ENCODE peak calls at places on chromosomes 4 and X, in nine cellular contexts. One of them, this sample, is unnamed.

GRCh38 chrX:6599230-6599629 is 64.3 kb upstream of the VCX3A start:
- DNase-seq in bronchial epithelial cell: no peak
- DNase-seq in AG09309: no peak
- DNase-seq in ovary: no peak
- DNase-seq in A549: no peak
- DNase-seq in fibroblast of mammary gland: no peak
- DNase-seq in left lung: no peak
- DNase-seq in endodermal cell: no peak
- DNase-seq in uterus: no peak
- DNase-seq in this sample: no peak

GRCh38 chr4:100428051-100428450 is 89.8 kb downstream of the EMCN start:
- DNase-seq in ovary: no peak
- DNase-seq in fibroblast of mammary gland: peak
- DNase-seq in A549: peak
- DNase-seq in left lung: no peak
- DNase-seq in AG09309: peak
- DNase-seq in uterus: no peak
- DNase-seq in bronchial epithelial cell: peak
- DNase-seq in endodermal cell: no peak
- DNase-seq in this sample: peak

GRCh38 chr4:127211377-127212268 is 421.1 kb upstream of the INTU start:
- DNase-seq in endodermal cell: no peak
- DNase-seq in A549: no peak
- DNase-seq in fibroblast of mammary gland: no peak
- DNase-seq in ovary: no peak
- DNase-seq in uterus: no peak
- DNase-seq in bronchial epithelial cell: no peak
- DNase-seq in AG09309: no peak
- DNase-seq in left lung: no peak
- DNase-seq in this sample: no peak

GRCh38 chr4:147057631-147057980 is 111.9 kb upstream of the TTC29 start:
- DNase-seq in fibroblast of mammary gland: peak
- DNase-seq in left lung: no peak
- DNase-seq in uterus: no peak
- DNase-seq in A549: no peak
- DNase-seq in bronchial epithelial cell: peak
- DNase-seq in endodermal cell: no peak
- DNase-seq in AG09309: no peak
- DNase-seq in ovary: no peak
- DNase-seq in this sample: no peak

GRCh38 chrX:24444645-24445044 is 20.4 kb upstream of the PDK3 start:
- DNase-seq in endodermal cell: no peak
- DNase-seq in bronchial epithelial cell: no peak
- DNase-seq in fibroblast of mammary gland: no peak
- DNase-seq in A549: no peak
- DNase-seq in uterus: no peak
- DNase-seq in ovary: no peak
- DNase-seq in left lung: no peak
- DNase-seq in AG09309: no peak
- DNase-seq in this sample: no peak

GRCh38 chr4:90904018-90904417 is 776.8 kb downstream of the CCSER1 start:
- DNase-seq in ovary: no peak
- DNase-seq in uterus: no peak
- DNase-seq in bronchial epithelial cell: no peak
- DNase-seq in A549: no peak
- DNase-seq in left lung: no peak
- DNase-seq in fibroblast of mammary gland: no peak
- DNase-seq in AG09309: no peak
- DNase-seq in endodermal cell: no peak
- DNase-seq in this sample: no peak

GRCh38 chr4:74501579-74501978 is 56.6 kb downstream of the AREG start:
- DNase-seq in ovary: no peak
- DNase-seq in left lung: no peak
- DNase-seq in uterus: no peak
- DNase-seq in fibroblast of mammary gland: peak
- DNase-seq in endodermal cell: no peak
- DNase-seq in A549: no peak
- DNase-seq in AG09309: peak
- DNase-seq in bronchial epithelial cell: peak
- DNase-seq in this sample: peak

GRCh38 chr4:168560184-168560834 is 63.5 kb downstream of the PALLD start:
- DNase-seq in A549: no peak
- DNase-seq in left lung: no peak
- DNase-seq in uterus: no peak
- DNase-seq in bronchial epithelial cell: peak
- DNase-seq in endodermal cell: no peak
- DNase-seq in fibroblast of mammary gland: peak
- DNase-seq in AG09309: no peak
- DNase-seq in ovary: no peak
- DNase-seq in this sample: peak

GRCh38 chr4:167102475-167102874 is 131.8 kb downstream of the SPOCK3 start:
- DNase-seq in bronchial epithelial cell: no peak
- DNase-seq in left lung: no peak
- DNase-seq in endodermal cell: no peak
- DNase-seq in uterus: no peak
- DNase-seq in AG09309: no peak
- DNase-seq in ovary: no peak
- DNase-seq in fibroblast of mammary gland: no peak
- DNase-seq in A549: no peak
- DNase-seq in this sample: no peak

GRCh38 chr4:84596826-84597225 is 13.9 kb downstream of the CDS1 start:
- DNase-seq in ovary: no peak
- DNase-seq in AG09309: no peak
- DNase-seq in bronchial epithelial cell: peak
- DNase-seq in A549: no peak
- DNase-seq in left lung: peak
- DNase-seq in uterus: no peak
- DNase-seq in endodermal cell: no peak
- DNase-seq in fibroblast of mammary gland: no peak
- DNase-seq in this sample: no peak

GRCh38 chr4:10605746-10606482 is 78.7 kb downstream of the CLNK start:
- DNase-seq in bronchial epithelial cell: peak
- DNase-seq in left lung: no peak
- DNase-seq in fibroblast of mammary gland: peak
- DNase-seq in A549: no peak
- DNase-seq in ovary: no peak
- DNase-seq in AG09309: no peak
- DNase-seq in uterus: no peak
- DNase-seq in endodermal cell: no peak
- DNase-seq in this sample: peak

GRCh38 chr4:60948008-60948407 is 252.1 kb upstream of the ADGRL3 start:
- DNase-seq in left lung: no peak
- DNase-seq in AG09309: no peak
- DNase-seq in ovary: no peak
- DNase-seq in endodermal cell: no peak
- DNase-seq in uterus: no peak
- DNase-seq in fibroblast of mammary gland: no peak
- DNase-seq in A549: no peak
- DNase-seq in bronchial epithelial cell: peak
- DNase-seq in this sample: no peak

GRCh38 chr4:174156239-174156826 is 127.1 kb downstream of the FBXO8 start:
- DNase-seq in A549: peak
- DNase-seq in bronchial epithelial cell: peak
- DNase-seq in ovary: no peak
- DNase-seq in AG09309: no peak
- DNase-seq in left lung: no peak
- DNase-seq in uterus: no peak
- DNase-seq in endodermal cell: no peak
- DNase-seq in fibroblast of mammary gland: peak
- DNase-seq in this sample: peak

GRCh38 chr4:174154455-174154854 is 129.0 kb downstream of the FBXO8 start:
- DNase-seq in AG09309: no peak
- DNase-seq in uterus: peak
- DNase-seq in ovary: no peak
- DNase-seq in A549: peak
- DNase-seq in bronchial epithelial cell: peak
- DNase-seq in left lung: no peak
- DNase-seq in fibroblast of mammary gland: peak
- DNase-seq in endodermal cell: no peak
- DNase-seq in this sample: no peak

GRCh38 chr4:174152717-174153466 is 130.6 kb downstream of the FBXO8 start:
- DNase-seq in bronchial epithelial cell: no peak
- DNase-seq in left lung: no peak
- DNase-seq in endodermal cell: peak
- DNase-seq in fibroblast of mammary gland: no peak
- DNase-seq in uterus: no peak
- DNase-seq in A549: no peak
- DNase-seq in AG09309: no peak
- DNase-seq in ovary: no peak
- DNase-seq in this sample: no peak

GRCh38 chr4:174157106-174157607 is 126.3 kb downstream of the FBXO8 start:
- DNase-seq in fibroblast of mammary gland: no peak
- DNase-seq in A549: no peak
- DNase-seq in endodermal cell: no peak
- DNase-seq in uterus: peak
- DNase-seq in ovary: no peak
- DNase-seq in bronchial epithelial cell: no peak
- DNase-seq in left lung: no peak
- DNase-seq in AG09309: no peak
- DNase-seq in this sample: no peak
- H3K4me3 ChIP-seq in fibroblast of mammary gland: no peak
- H3K4me3 ChIP-seq in A549: no peak
- H3K4me3 ChIP-seq in endodermal cell: no peak
- H3K4me3 ChIP-seq in uterus: no peak
- H3K4me3 ChIP-seq in ovary: no peak
- H3K4me3 ChIP-seq in bronchial epithelial cell: no peak
- H3K4me3 ChIP-seq in left lung: no peak
- H3K4me3 ChIP-seq in AG09309: no peak
- H3K4me3 ChIP-seq in this sample: no peak

DNA sequence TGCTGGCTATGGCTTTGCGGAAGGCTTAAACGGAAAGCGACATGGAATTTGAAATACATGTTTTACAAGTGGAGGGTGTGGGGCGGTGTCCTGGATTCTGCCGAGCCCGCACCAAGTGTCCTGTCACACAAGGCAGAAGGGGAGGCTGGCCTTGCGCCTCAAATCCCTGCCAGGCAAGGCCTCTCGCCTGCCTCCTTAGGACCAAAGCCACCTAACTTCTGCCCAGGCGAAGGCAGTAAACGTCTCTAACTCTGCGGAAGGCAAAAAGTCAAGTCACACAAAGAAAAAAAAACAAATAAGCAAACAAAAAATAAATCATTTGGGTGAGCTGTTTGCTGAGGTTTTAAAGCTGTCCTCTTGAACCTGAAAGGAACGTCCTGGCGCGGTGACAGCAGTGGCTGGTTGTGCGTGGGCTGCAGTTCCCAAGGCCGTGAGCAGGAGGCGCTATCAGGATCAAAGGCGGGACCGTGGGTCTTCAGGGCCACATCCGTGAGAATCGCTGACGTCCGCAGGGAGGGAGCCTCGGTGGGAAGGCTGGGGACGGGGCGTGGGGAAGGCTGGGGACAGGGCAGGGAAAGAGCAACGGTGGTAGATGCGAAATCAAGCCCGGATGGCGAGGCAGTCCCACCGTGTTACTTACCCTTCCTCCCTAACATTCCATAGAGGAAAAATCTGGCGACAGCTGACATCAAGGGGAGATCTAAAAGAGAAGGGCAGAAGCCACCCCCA is 99.1 kb downstream of the TRAPPC11 start:
- DNase-seq in fibroblast of mammary gland: peak
- DNase-seq in endodermal cell: peak
- DNase-seq in left lung: peak
- DNase-seq in A549: peak
- DNase-seq in bronchial epithelial cell: no peak
- DNase-seq in AG09309: no peak
- DNase-seq in uterus: no peak
- DNase-seq in ovary: no peak
- DNase-seq in this sample: no peak
- TF ChIP-seq CTCF in fibroblast of mammary gland: peak
- TF ChIP-seq CTCF in endodermal cell: peak
- TF ChIP-seq CTCF in left lung: no peak
- TF ChIP-seq CTCF in A549: no peak
- TF ChIP-seq CTCF in bronchial epithelial cell: peak
- TF ChIP-seq CTCF in AG09309: no peak
- TF ChIP-seq CTCF in uterus: no peak
- TF ChIP-seq CTCF in ovary: no peak
- TF ChIP-seq CTCF in this sample: peak

DNA sequence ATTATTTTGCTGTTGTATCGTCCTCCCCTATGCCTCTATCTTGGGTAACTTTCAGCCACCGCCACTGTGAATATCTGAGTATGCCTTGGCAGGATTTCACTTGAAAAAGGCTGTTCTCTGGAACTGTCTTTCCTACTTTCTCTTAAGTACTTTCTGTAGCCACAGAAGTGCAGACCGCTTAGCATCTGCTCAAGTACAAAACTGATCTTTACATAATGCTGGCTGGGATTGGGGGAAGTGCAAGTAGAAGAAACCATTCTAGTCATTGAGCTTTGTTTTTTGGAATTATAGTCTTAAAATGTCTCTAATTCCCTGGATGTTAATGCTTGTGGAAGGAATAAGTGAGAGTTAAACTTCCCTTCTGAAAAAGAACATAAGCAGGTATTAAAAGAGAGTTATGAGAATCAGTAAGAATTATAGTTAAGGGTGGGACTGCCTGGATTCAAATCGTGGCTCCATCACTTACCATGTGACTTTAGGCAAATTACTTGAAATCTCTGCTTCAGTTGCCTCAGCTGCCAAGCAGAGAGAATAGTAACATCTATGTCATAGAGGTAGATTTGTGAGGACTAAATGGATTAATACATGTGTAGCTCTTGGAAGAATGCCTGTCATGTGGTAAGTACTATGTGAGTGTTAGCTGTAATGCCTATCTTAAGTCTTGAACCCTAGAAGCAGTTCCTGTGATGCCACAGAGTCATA is 77.6 kb downstream of the MID1IP1 start:
- DNase-seq in bronchial epithelial cell: no peak
- DNase-seq in endodermal cell: no peak
- DNase-seq in fibroblast of mammary gland: no peak
- DNase-seq in ovary: no peak
- DNase-seq in A549: no peak
- DNase-seq in left lung: no peak
- DNase-seq in AG09309: no peak
- DNase-seq in uterus: no peak
- DNase-seq in this sample: no peak
- H3K4me3 ChIP-seq in bronchial epithelial cell: no peak
- H3K4me3 ChIP-seq in endodermal cell: no peak
- H3K4me3 ChIP-seq in fibroblast of mammary gland: no peak
- H3K4me3 ChIP-seq in ovary: no peak
- H3K4me3 ChIP-seq in A549: no peak
- H3K4me3 ChIP-seq in left lung: no peak
- H3K4me3 ChIP-seq in AG09309: no peak
- H3K4me3 ChIP-seq in uterus: no peak
- H3K4me3 ChIP-seq in this sample: no peak

DNA sequence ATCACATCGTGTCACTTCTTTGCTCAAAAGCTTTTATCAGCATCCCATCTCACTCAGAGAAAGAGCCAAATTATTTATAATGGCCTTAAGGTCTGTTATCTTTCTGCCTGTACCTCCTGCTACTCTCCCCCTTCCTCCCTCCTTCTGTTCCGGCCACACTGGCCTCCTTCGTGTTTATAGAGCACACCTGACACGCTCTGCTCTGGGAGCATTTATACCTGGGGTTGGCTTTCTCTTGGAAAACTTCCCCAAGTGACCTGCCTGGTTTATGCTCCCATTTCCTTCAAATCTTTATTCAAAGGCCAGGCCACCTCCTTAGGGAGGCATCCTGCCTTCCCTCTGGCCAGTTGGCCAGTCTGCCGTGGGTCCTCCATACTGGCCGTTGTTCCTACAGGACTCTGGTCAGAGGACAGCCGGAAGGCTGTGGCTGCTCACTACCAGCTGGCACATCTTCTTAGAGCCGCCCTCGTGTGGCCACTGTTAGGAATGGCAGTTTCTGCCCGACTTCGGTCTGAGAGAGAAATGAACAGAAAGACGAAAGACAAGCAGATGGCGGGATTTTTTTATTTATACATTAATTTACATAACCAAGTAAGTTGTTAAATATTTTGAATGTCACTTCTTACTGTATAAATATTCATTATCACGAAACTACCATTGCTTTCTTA is 80.2 kb upstream of the CBLL2 start:
- DNase-seq in fibroblast of mammary gland: peak
- DNase-seq in AG09309: no peak
- DNase-seq in A549: peak
- DNase-seq in left lung: peak
- DNase-seq in bronchial epithelial cell: peak
- DNase-seq in ovary: peak
- DNase-seq in endodermal cell: peak
- DNase-seq in uterus: peak
- DNase-seq in this sample: peak
- TF ChIP-seq CTCF in fibroblast of mammary gland: peak
- TF ChIP-seq CTCF in AG09309: peak
- TF ChIP-seq CTCF in A549: peak
- TF ChIP-seq CTCF in left lung: peak
- TF ChIP-seq CTCF in bronchial epithelial cell: peak
- TF ChIP-seq CTCF in ovary: peak
- TF ChIP-seq CTCF in endodermal cell: peak
- TF ChIP-seq CTCF in uterus: peak
- TF ChIP-seq CTCF in this sample: peak